ENCODE peak calls at places on chromosomes 13 and 19, in seven cellular contexts. P is endodermal cell; Q is heart right ventricle; L is effector memory CD4-positive, alpha-beta T cell; U is IMR-90; N is GM23248; A is CD8-positive, alpha-beta memory T cell. B is an unnamed sample. For H3K27me3, the result is how much of the 10 kb centered on the place peaks cover.

GRCh38 chr13:74966814-74967213 is 515.2 kb downstream of the TBC1D4 start:
- DNase-seq in P (no peak), Q (no peak), L (no peak), U (no peak), N (peak), A (no peak), B (no peak)

GRCh38 chr19:47267350-47267759 is 7.3 kb upstream of the INAFM1 start:
- DNase-seq in P (no peak), Q (no peak), L (no peak), U (no peak), N (no peak), A (no peak), B (no peak)

GRCh38 chr13:75670496-75670895 is 34.4 kb downstream of the LMO7 start:
- DNase-seq in P (no peak), Q (no peak), L (no peak), U (peak), N (peak), A (no peak), B (no peak)

GRCh38 chr13:46341112-46341711 is 45.8 kb downstream of the RUBCNL start:
- DNase-seq in P (no peak), Q (no peak), L (no peak), U (peak), N (peak), A (no peak), B (no peak)

GRCh38 chr19:37165635-37166034 is 6.9 kb downstream of the ZNF585A start:
- DNase-seq in P (no peak), Q (no peak), L (no peak), U (no peak), N (no peak), A (no peak), B (no peak)

GRCh38 chr13:36275190-36276002 is 22.2 kb downstream of the CCDC169 start:
- DNase-seq in P (no peak), Q (no peak), L (no peak), U (peak), N (peak), A (no peak), B (no peak)

GRCh38 chr13:113142876-113143275 is 15.6 kb upstream of the PROZ start:
- DNase-seq in P (peak), Q (no peak), L (no peak), U (no peak), N (peak), A (no peak), B (no peak)

GRCh38 chr13:31160857-31161582 is 684 bp downstream of the HSPH1 start:
- DNase-seq in P (peak), Q (peak), L (peak), U (peak), N (peak), A (peak), B (peak)

GRCh38 chr19:39941151-39941550 is 6.7 kb upstream of the FCGBP start:
- DNase-seq in P (no peak), Q (no peak), L (peak), U (no peak), N (no peak), A (no peak), B (no peak)

GRCh38 chr13:95497307-95497943 is 55.1 kb upstream of the CLDN10 start:
- DNase-seq in P (no peak), Q (peak), L (no peak), U (no peak), N (no peak), A (no peak), B (no peak)

GRCh38 chr19:56671613-56671994 is at the start of gene ZNF835:
- DNase-seq in P (peak), Q (peak), L (peak), U (no peak), N (peak), A (peak), B (peak)

GRCh38 chr19:42285546-42285945 is 16.4 kb upstream of the PRR19 start:
- DNase-seq in P (no peak), Q (no peak), L (no peak), U (no peak), N (no peak), A (no peak), B (no peak)

GRCh38 chr13:34012354-34012753 is 194.4 kb downstream of the RFC3 start:
- DNase-seq in P (no peak), Q (no peak), L (no peak), U (no peak), N (no peak), A (no peak), B (no peak)

GRCh38 chr13:44351505-44351854 is 22.1 kb upstream of the SERP2 start:
- DNase-seq in P (no peak), Q (no peak), L (no peak), U (no peak), N (no peak), A (no peak), B (no peak)

GRCh38 chr13:23414682-23415081 is 18.8 kb downstream of the SACS start:
- DNase-seq in P (no peak), Q (no peak), L (no peak), U (no peak), N (no peak), A (no peak), B (no peak)

GRCh38 chr13:40667622-40667978 is 1.2 kb upstream of the FOXO1 start:
- DNase-seq in P (peak), Q (peak), L (no peak), U (no peak), N (no peak), A (peak), B (no peak)

GRCh38 chr13:111335263-111335662 is 14.8 kb downstream of the TEX29 start:
- DNase-seq in P (peak), Q (no peak), L (no peak), U (no peak), N (no peak), A (no peak), B (no peak)

GRCh38 chr13:113846639-113847318 is 17.1 kb downstream of the GAS6 start:
- DNase-seq in P (peak), Q (no peak), L (no peak), U (no peak), N (no peak), A (peak), B (no peak)

GRCh38 chr13:110276553-110276950 is 30.4 kb downstream of the COL4A1 start:
- DNase-seq in P (no peak), Q (no peak), L (no peak), U (no peak), N (no peak), A (no peak), B (no peak)

GRCh38 chr13:70816853-70817252 is 708.6 kb upstream of the KLHL1 start:
- DNase-seq in P (no peak), Q (no peak), L (no peak), U (peak), N (no peak), A (no peak), B (no peak)

GRCh38 chr19:10552596-10553053 is 8.9 kb downstream of the ATG4D start:
- DNase-seq in P (peak), Q (no peak), L (no peak), U (no peak), N (peak), A (no peak), B (no peak)

GRCh38 chr19:4206818-4207484 is 22.4 kb upstream of the EBI3 start:
- DNase-seq in P (no peak), Q (no peak), L (no peak), U (peak), N (peak), A (no peak), B (no peak)

GRCh38 chr19:54010474-54010873 is 19.0 kb downstream of the CACNG6 start:
- DNase-seq in P (no peak), Q (no peak), L (no peak), U (no peak), N (no peak), A (no peak), B (no peak)

GRCh38 chr19:4103073-4103418 is 20.9 kb downstream of the MAP2K2 start:
- DNase-seq in P (no peak), Q (no peak), L (no peak), U (no peak), N (peak), A (no peak), B (no peak)

GRCh38 chr13:30722361-30722760 is 13.0 kb upstream of the ALOX5AP start:
- DNase-seq in P (no peak), Q (no peak), L (no peak), U (peak), N (no peak), A (no peak), B (no peak)

GRCh38 chr13:49627831-49628652 is at the start of gene ARL11:
- DNase-seq in P (peak), Q (peak), L (peak), U (no peak), N (no peak), A (peak), B (peak)

GRCh38 chr19:29630661-29631060 is 24.6 kb downstream of the POP4 start:
- DNase-seq in P (no peak), Q (no peak), L (no peak), U (no peak), N (peak), A (no peak), B (no peak)

GRCh38 chr19:12721656-12722565 is 1.8 kb downstream of the TNPO2 start:
- DNase-seq in P (peak), Q (peak), L (peak), U (peak), N (peak), A (peak), B (peak)

GRCh38 chr13:47459512-47459911 is 541.6 kb downstream of the SUCLA2 start:
- DNase-seq in P (no peak), Q (no peak), L (no peak), U (peak), N (peak), A (no peak), B (no peak)

GRCh38 chr13:43730642-43731041 is 56.1 kb downstream of the ENOX1 start:
- DNase-seq in P (no peak), Q (peak), L (no peak), U (peak), N (peak), A (no peak), B (no peak)

GRCh38 chr13:21203132-21203531 is 26.7 kb downstream of the MRPL57 start:
- DNase-seq in P (no peak), Q (no peak), L (no peak), U (peak), N (no peak), A (no peak), B (no peak)

GRCh38 chr19:47107201-47107952 is 6.2 kb downstream of the ZC3H4 start:
- DNase-seq in P (no peak), Q (no peak), L (no peak), U (peak), N (peak), A (peak), B (no peak)

GRCh38 chr19:29934781-29935180 is 7.3 kb upstream of the URI1 start:
- DNase-seq in P (no peak), Q (no peak), L (no peak), U (no peak), N (no peak), A (no peak), B (no peak)

GRCh38 chr13:40189426-40189825 is 477.0 kb downstream of the FOXO1 start:
- DNase-seq in P (no peak), Q (no peak), L (no peak), U (no peak), N (no peak), A (no peak), B (no peak)

GRCh38 chr19:13913352-13913751 is 7.4 kb downstream of the CC2D1A start:
- DNase-seq in P (no peak), Q (no peak), L (no peak), U (no peak), N (no peak), A (no peak), B (no peak)

GRCh38 chr13:93847162-93847561 is 620.6 kb downstream of the GPC6 start:
- DNase-seq in P (no peak), Q (no peak), L (no peak), U (peak), N (peak), A (no peak), B (no peak)

GRCh38 chr19:48541813-48542212 is 10.2 kb upstream of the SULT2B1 start:
- DNase-seq in P (no peak), Q (no peak), L (no peak), U (no peak), N (no peak), A (no peak), B (no peak)

GRCh38 chr13:113758651-113759524 is at the start of gene TMEM255B:
- DNase-seq in P (peak), Q (peak), L (peak), U (peak), N (peak), A (peak), B (peak)

DNA sequence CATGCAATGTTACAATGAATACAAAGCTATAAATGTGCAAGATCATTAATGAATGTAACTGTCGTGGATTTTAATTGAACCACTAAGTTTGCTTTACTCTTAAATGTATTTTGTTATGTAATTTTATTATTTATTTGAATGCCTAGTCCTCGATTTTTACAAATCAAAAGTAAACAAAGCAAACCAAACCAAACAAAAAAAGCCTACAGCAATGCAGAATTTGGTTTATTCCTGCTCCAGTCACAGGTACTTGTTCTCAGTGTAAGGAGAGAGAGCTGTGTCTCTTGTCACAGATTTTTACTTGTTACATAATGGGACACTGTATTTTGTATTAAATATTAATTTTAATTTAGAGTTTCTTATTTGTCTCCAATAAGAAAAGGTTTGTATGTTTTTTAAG is 584.3 kb upstream of the SLITRK6 start:
- DNase-seq in P (no peak), Q (no peak), L (no peak), U (no peak), N (no peak), A (no peak), B (no peak)
- H3K4me3 ChIP-seq in P (no peak), Q (no peak), L (no peak), U (no peak), N (no peak), A (no peak), B (no peak)

DNA sequence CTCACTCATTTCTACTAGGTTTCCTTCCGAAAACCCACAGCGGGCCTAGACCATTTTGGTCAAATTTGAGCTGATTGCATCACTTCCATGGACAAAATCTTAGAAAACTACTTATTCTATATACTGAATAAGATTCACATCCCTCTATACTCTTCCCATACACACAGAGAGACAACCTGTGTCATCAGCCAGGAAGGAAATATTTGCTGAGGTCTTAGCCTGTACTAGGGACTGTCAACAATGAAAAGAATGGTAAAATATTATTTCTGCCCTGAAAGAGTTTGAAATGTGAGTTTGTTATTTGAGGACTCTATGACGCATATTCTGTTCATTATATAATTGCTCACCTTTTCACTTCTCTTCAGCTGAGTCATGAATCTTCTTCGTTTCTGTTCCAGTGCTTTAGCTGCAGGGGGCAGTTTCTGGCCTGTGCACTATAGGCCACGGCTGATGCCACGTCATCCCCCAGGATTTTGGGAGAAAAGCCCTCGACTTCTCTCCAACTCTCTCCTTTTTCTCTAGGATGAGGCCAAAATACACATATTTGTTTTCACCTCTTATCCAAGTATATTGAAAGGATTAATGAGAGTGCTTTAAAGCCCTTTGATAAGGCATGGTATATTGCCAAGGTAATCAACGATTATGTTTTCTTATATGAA is 47.7 kb downstream of the GSX1 start:
- DNase-seq in P (no peak), Q (no peak), L (no peak), U (no peak), N (peak), A (no peak), B (no peak)
- H3K27me3 ChIP-seq in P (half or more), Q (under half), L (under half), U (under half), N (under half), A (under half), B (under half)

GRCh38 chr19:33376423-33376822 is 2.9 kb downstream of the CEBPG start:
- DNase-seq in P (no peak), Q (peak), L (no peak), U (peak), N (peak), A (no peak), B (peak)

GRCh38 chr19:33375156-33375744 is 1.7 kb downstream of the CEBPG start:
- DNase-seq in P (no peak), Q (no peak), L (no peak), U (no peak), N (no peak), A (no peak), B (no peak)

GRCh38 chr19:33376931-33377557 is 3.5 kb downstream of the CEBPG start:
- DNase-seq in P (peak), Q (no peak), L (no peak), U (no peak), N (no peak), A (no peak), B (no peak)

GRCh38 chr19:33374406-33374703 is 846 bp downstream of the CEBPG start:
- DNase-seq in P (no peak), Q (no peak), L (no peak), U (peak), N (peak), A (no peak), B (no peak)

GRCh38 chr19:33375760-33376159 is 2.3 kb downstream of the CEBPG start:
- DNase-seq in P (no peak), Q (no peak), L (no peak), U (peak), N (peak), A (no peak), B (no peak)
- H3K4me3 ChIP-seq in P (peak), Q (no peak), L (no peak), U (no peak), N (peak), A (no peak), B (no peak)

GRCh38 chr19:33780746-33781145 is 15.9 kb upstream of the KCTD15 start:
- DNase-seq in P (no peak), Q (no peak), L (no peak), U (no peak), N (peak), A (no peak), B (no peak)

GRCh38 chr19:33785795-33786194 is 10.9 kb upstream of the KCTD15 start:
- DNase-seq in P (no peak), Q (no peak), L (no peak), U (peak), N (peak), A (no peak), B (no peak)

GRCh38 chr19:33781536-33781935 is 15.1 kb upstream of the KCTD15 start:
- DNase-seq in P (no peak), Q (no peak), L (no peak), U (no peak), N (peak), A (no peak), B (no peak)

GRCh38 chr19:33781996-33782395 is 14.7 kb upstream of the KCTD15 start:
- DNase-seq in P (no peak), Q (no peak), L (no peak), U (peak), N (peak), A (no peak), B (no peak)

DNA sequence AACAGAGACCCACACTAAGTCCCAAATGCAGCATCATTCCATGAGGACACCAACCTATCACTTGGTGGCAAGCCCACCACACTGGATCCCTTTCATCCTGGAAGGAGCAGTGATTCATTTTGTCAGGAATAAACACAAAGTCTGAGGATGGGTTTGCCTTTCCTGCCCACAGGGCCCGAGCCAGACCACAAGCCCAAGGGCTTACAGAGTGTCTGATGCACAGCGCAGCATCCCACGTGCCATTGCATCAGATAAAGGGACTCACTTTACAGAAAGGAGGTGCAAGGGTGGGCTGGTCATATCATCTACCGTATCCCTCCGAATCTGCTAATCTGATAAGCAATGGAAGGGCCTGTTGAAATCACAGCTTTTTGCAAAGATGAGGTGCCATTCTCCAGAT is 12.2 kb upstream of the KCTD15 start:
- DNase-seq in P (no peak), Q (no peak), L (no peak), U (peak), N (peak), A (no peak), B (no peak)
- H3K27me3 ChIP-seq in P (under half), Q (under half), L (under half), U (under half), N (under half), A (under half), B (under half)

GRCh38 chr19:35248310-35249145 is at the start of gene LSR:
- DNase-seq in P (peak), Q (no peak), L (peak), U (no peak), N (no peak), A (peak), B (peak)
- H3K4me3 ChIP-seq in P (peak), Q (peak), L (peak), U (no peak), N (no peak), A (peak), B (peak)

GRCh38 chr19:1860821-1861598 is 2.4 kb downstream of the KLF16 start:
- DNase-seq in P (no peak), Q (no peak), L (no peak), U (no peak), N (no peak), A (no peak), B (no peak)
- H3K27me3 ChIP-seq in P (under half), Q (under half), L (under half), U (under half), N (under half), A (under half), B (under half)

DNA sequence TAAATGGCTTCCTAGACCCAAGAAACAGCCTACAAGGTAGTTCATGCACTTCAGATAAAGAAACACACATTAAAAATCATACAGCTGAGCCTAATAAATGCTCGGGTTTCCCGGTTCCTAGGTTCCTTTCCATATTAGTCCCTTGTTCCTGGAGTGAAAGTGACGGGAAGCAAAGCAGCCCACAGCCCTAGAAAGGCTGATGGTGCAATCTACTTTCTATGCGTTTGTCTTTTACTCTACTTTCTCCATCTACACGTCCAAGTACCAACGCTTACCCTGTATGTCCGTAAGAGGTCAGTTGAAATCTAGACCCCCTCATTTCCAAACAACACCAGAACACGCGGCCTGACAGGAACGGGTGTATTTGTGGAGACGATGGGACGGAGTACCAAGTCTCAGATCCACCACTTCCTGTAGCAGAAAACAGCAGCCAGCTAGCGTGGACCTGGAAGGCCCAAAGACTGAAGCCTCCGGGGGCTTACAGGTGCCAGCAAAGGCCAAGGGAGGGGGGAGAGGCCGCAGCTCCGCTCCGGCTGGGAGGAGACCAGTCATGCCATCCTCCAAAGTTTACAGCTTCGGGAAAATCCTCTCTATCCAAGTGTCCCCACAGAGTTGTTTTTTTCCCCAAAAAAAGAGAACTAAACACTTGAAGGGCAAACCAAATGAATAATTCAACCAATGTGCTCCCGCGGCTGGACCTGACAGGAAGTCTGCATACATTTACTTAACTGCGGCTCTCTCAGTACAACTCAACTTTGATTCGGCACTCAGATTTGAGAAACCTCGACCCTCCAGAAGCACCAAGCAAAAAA is 34.1 kb downstream of the STK24 start:
- DNase-seq in P (no peak), Q (no peak), L (no peak), U (no peak), N (peak), A (no peak), B (no peak)
- H3K4me3 ChIP-seq in P (no peak), Q (no peak), L (peak), U (no peak), N (peak), A (no peak), B (no peak)

B was measured in lung.